ENCODE peak calls at places on chromosomes 16 and 17, in nine cellular contexts. J is OCI-LY7, I is WTC11, L is upper lobe of left lung, N is GM23338, D is endothelial cell, Y is mammary epithelial cell, B is GM13976, Z is AG09319. T is an unnamed sample.

GRCh38 chr17:44115585-44116415 is 7.6 kb downstream of the HDAC5 start:
- DNase-seq in J (no peak), I (peak; percentile 70), L (no peak), N (peak; percentile 80), D (peak; percentile 73), Y (no peak), B (peak; percentile 66), Z (no peak), T (no peak)

GRCh38 chr17:10198509-10199249 is at the start of gene GAS7:
- DNase-seq in J (no peak), I (peak; percentile 81), L (peak; percentile 93), N (peak; percentile 86), D (peak; percentile 64), Y (no peak), B (peak; percentile 83), Z (no peak), T (peak; percentile 87)

GRCh38 chr16:10867199-10867598 is 9.8 kb upstream of the CIITA start:
- DNase-seq in J (no peak), I (no peak), L (no peak), N (no peak), D (no peak), Y (no peak), B (no peak), Z (no peak), T (no peak)

GRCh38 chr17:67239597-67239996 is 5.4 kb downstream of the HELZ start:
- DNase-seq in J (no peak), I (no peak), L (no peak), N (no peak), D (no peak), Y (no peak), B (no peak), Z (no peak), T (no peak)

GRCh38 chr16:79519448-79519847 is 81.1 kb downstream of the MAF start:
- DNase-seq in J (no peak), I (no peak), L (peak; percentile 37), N (no peak), D (no peak), Y (no peak), B (no peak), Z (no peak), T (no peak)

GRCh38 chr17:2532146-2532720 is 20.5 kb upstream of the METTL16 start:
- DNase-seq in J (no peak), I (peak; percentile 17), L (peak; percentile 78), N (peak; percentile 20), D (no peak), Y (no peak), B (no peak), Z (no peak), T (no peak)

GRCh38 chr17:8629371-8630226 is 926 bp downstream of the MYH10 start:
- DNase-seq in J (peak; percentile 26), I (peak; percentile 50), L (peak; percentile 90), N (peak; percentile 57), D (peak; percentile 47), Y (peak; percentile 26), B (peak; percentile 47), Z (no peak), T (no peak)

GRCh38 chr17:69540356-69540755 is 125.9 kb downstream of the MAP2K6 start:
- DNase-seq in J (no peak), I (no peak), L (no peak), N (no peak), D (no peak), Y (no peak), B (no peak), Z (no peak), T (no peak)

GRCh38 chr16:84548971-84549844 is 44.7 kb upstream of the MEAK7 start:
- DNase-seq in J (no peak), I (no peak), L (peak; percentile 39), N (no peak), D (peak; percentile 13), Y (no peak), B (no peak), Z (no peak), T (no peak)

GRCh38 chr17:4420692-4421131 is 13.0 kb upstream of the SPNS3 start:
- DNase-seq in J (peak; percentile 95), I (peak; percentile 61), L (no peak), N (peak; percentile 90), D (peak; percentile 51), Y (peak; percentile 50), B (peak; percentile 84), Z (peak; percentile 23), T (no peak)

GRCh38 chr17:70621593-70621992 is 452.3 kb downstream of the KCNJ2 start:
- DNase-seq in J (no peak), I (no peak), L (no peak), N (no peak), D (no peak), Y (no peak), B (no peak), Z (no peak), T (no peak)

GRCh38 chr16:50593410-50594139 is 45.4 kb downstream of the NKD1 start:
- DNase-seq in J (no peak), I (peak; percentile 71), L (no peak), N (peak; percentile 87), D (peak; percentile 68), Y (no peak), B (no peak), Z (no peak), T (no peak)

DNA sequence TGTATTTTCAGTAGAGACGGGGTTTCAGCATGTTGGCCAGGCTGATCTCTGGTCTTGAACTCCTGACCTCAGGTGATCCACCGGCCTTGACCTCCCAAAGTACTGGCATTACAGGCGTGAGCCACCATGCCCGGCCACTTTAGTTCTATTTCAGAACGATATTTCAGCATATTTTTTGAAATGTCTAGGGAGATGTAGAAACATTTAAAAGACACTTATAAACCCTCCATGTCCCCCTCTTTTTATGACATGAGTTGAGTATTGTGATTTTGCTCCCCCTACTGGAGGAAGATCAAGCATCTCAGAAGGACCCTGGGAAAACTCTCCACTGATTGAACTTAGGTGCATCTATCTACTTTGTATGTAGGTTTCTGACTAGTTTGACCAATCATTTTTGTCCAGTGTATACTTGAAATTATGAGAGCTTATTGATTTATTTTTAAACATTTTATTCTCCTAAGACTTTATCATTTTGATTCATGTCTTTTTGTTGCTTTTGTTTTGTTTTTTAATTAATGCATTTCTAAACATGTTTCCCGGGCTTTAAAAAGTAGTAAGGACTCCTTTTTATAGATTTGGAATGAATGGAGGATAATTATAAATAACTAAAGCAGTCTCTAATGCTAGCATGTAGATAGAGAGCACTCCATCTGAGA is 105.1 kb downstream of the CHD9 start:
- DNase-seq in J (peak; percentile 75), I (no peak), L (no peak), N (peak; percentile 79), D (peak; percentile 13), Y (peak; percentile 32), B (peak; percentile 41), Z (peak; percentile 32), T (no peak)
- TF ChIP-seq CTCF in J (peak; percentile 91), I (peak; percentile 51), L (peak; percentile 60), N (peak; percentile 69), D (peak; percentile 62), Y (peak; percentile 70), B (peak; percentile 51), Z (peak; percentile 75), T (peak; percentile 81)

GRCh38 chr16:14452066-14452465 is 178.0 kb downstream of the PARN start:
- DNase-seq in J (no peak), I (no peak), L (no peak), N (no peak), D (no peak), Y (no peak), B (no peak), Z (no peak), T (no peak)
- TF ChIP-seq CTCF in J (no peak), I (no peak), L (no peak), N (no peak), D (no peak), Y (no peak), B (no peak), Z (no peak), T (no peak)

GRCh38 chr16:56277040-56277439 is 85.8 kb downstream of the GNAO1 start:
- DNase-seq in J (no peak), I (peak; percentile 76), L (no peak), N (peak; percentile 84), D (peak; percentile 66), Y (no peak), B (no peak), Z (no peak), T (no peak)
- TF ChIP-seq CTCF in J (no peak), I (peak; percentile 33), L (no peak), N (peak; percentile 62), D (peak; percentile 53), Y (peak; percentile 19), B (no peak), Z (no peak), T (peak; percentile 28)

GRCh38 chr16:715448-716249 is 731 bp downstream of the METRN start:
- DNase-seq in J (peak; percentile 56), I (no peak), L (peak; percentile 89), N (peak; percentile 62), D (no peak), Y (no peak), B (peak; percentile 63), Z (no peak), T (no peak)
- TF ChIP-seq CTCF in J (peak; percentile 54), I (no peak), L (no peak), N (peak; percentile 54), D (no peak), Y (peak; percentile 14), B (peak; percentile 33), Z (no peak), T (peak; percentile 38)

GRCh38 chr16:8936421-8936820 is 27.3 kb downstream of the USP7 start:
- DNase-seq in J (peak; percentile 66), I (peak; percentile 76), L (no peak), N (peak; percentile 87), D (peak; percentile 49), Y (peak; percentile 74), B (peak; percentile 75), Z (no peak), T (no peak)
- TF ChIP-seq CTCF in J (peak; percentile 82), I (peak; percentile 39), L (peak; percentile 21), N (peak; percentile 74), D (no peak), Y (peak; percentile 88), B (peak; percentile 65), Z (peak; percentile 47), T (peak; percentile 57)

DNA sequence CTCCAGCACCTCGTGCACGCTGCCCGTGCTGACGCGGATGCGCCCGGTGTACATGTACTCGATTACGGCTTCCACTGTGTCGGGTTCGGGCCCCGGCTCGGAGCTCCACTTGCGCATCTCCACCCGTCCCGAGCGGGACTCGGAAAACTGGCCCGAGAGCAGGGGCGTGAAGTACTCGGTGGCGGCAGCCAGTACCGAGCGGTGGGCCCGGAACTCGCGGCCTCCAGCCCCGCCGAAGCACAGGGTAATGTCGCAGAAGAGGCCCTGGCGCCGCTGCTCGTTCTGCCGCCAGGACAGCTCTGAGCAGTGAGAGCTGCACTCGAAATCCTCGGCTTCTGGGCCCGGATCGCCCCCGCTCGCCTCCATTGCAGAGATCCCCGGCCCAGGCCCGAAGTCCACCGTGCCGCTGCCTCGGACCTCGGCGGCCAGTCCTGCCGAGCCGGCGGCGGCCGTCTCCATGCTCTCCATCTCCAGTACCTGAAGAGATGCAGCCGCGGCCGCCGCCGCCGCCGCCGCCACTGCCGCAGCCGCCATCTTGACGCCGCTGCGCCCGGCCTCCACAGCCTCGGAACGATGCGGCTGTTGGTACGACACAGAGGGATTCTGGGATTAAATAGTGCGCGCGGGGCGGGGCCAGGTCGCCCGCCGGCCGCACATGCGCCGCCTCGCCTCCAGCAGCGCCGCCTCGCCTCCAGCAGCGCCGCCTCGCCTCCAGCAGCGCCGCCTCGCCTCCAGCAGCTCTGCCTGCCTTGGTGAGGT is at the start of gene KLHL11:
- DNase-seq in J (peak; percentile 92), I (peak; percentile 91), L (peak; percentile 97), N (peak; percentile 96), D (peak; percentile 84), Y (peak; percentile 89), B (peak; percentile 95), Z (peak; percentile 52), T (peak; percentile 96)
- TF ChIP-seq CTCF in J (no peak), I (no peak), L (peak; percentile 11), N (no peak), D (no peak), Y (peak; percentile 4), B (no peak), Z (no peak), T (no peak)

T was measured in osteocyte.